ENCODE peak calls at places on chromosome 13, in six cellular contexts. Z, E, M, D, N and F are unnamed samples.

GRCh38 chr13:19085258-19085657 is 96.4 kb downstream of the TUBA3C start:
- DNase-seq in E (no peak), D (no peak), M (no peak), N (no peak), Z (no peak), F (no peak)

GRCh38 chr13:50715402-50716146 is 127.9 kb downstream of the DLEU7 start:
- DNase-seq in M (peak), E (no peak), Z (peak), D (no peak), N (no peak), F (peak)

GRCh38 chr13:73918691-73919090 is 215.5 kb downstream of the KLF12 start:
- DNase-seq in D (no peak), E (no peak), N (no peak), M (no peak), Z (no peak), F (no peak)

GRCh38 chr13:94641432-94641941 is 39.8 kb downstream of the GPR180 start:
- DNase-seq in D (no peak), N (peak), Z (no peak), E (no peak), M (no peak), F (no peak)

GRCh38 chr13:32666990-32667571 is 80.8 kb downstream of the PDS5B start:
- DNase-seq in N (no peak), E (no peak), M (no peak), Z (no peak), D (no peak), F (no peak)

GRCh38 chr13:52750713-52751112 is 11.1 kb upstream of the CNMD start:
- DNase-seq in Z (no peak), D (no peak), M (no peak), E (no peak), N (no peak), F (no peak)

GRCh38 chr13:44402902-44403719 is 29.5 kb downstream of the SERP2 start:
- DNase-seq in D (no peak), N (no peak), M (peak), Z (no peak), E (no peak), F (no peak)

GRCh38 chr13:79228972-79229371 is 177.1 kb downstream of the RBM26 start:
- DNase-seq in E (no peak), D (no peak), M (no peak), N (no peak), Z (no peak), F (no peak)

GRCh38 chr13:106163426-106163825 is 372.0 kb downstream of the EFNB2 start:
- DNase-seq in N (no peak), Z (no peak), M (no peak), E (no peak), D (no peak), F (no peak)

GRCh38 chr13:109773276-109773675 is 13.1 kb downstream of the IRS2 start:
- DNase-seq in M (no peak), Z (no peak), E (no peak), N (no peak), D (no peak), F (no peak)

GRCh38 chr13:72686766-72687165 is 40.7 kb downstream of the MZT1 start:
- DNase-seq in N (no peak), D (no peak), E (no peak), Z (no peak), M (no peak), F (no peak)

GRCh38 chr13:51844862-51845573 is at the start of gene TMEM272:
- DNase-seq in D (no peak), Z (no peak), M (peak), N (peak), E (peak), F (no peak)

GRCh38 chr13:100899720-100900316 is 225.2 kb upstream of the TMTC4 start:
- DNase-seq in Z (no peak), M (no peak), D (no peak), N (no peak), E (no peak), F (no peak)

GRCh38 chr13:52850396-52851152 is 2.1 kb upstream of the PCDH8 start:
- DNase-seq in N (peak), D (peak), E (peak), M (peak), Z (peak), F (peak)

GRCh38 chr13:98467263-98467985 is 109.5 kb downstream of the STK24 start:
- DNase-seq in Z (no peak), E (no peak), N (no peak), M (no peak), D (no peak), F (peak)

GRCh38 chr13:85074543-85075313 is 724.5 kb downstream of the SLITRK6 start:
- DNase-seq in E (no peak), M (no peak), Z (no peak), D (no peak), N (no peak), F (no peak)

GRCh38 chr13:42354246-42355117 is 82.5 kb downstream of the AKAP11 start:
- DNase-seq in D (no peak), E (no peak), N (peak), M (no peak), Z (no peak), F (no peak)

GRCh38 chr13:105497597-105497996 is 1037.9 kb downstream of the EFNB2 start:
- DNase-seq in M (no peak), D (no peak), Z (no peak), E (no peak), N (no peak), F (no peak)

GRCh38 chr13:101567841-101568240 is 115.4 kb downstream of the ITGBL1 start:
- DNase-seq in E (no peak), N (no peak), Z (no peak), D (no peak), M (no peak), F (no peak)

GRCh38 chr13:32022292-32022691 is 9.3 kb upstream of the FRY start:
- DNase-seq in M (no peak), N (no peak), E (peak), D (no peak), Z (no peak), F (peak)

GRCh38 chr13:20431080-20431479 is 94.6 kb downstream of the CRYL1 start:
- DNase-seq in D (no peak), Z (no peak), E (peak), M (no peak), N (no peak), F (no peak)

GRCh38 chr13:68522184-68522583 is 1292.0 kb upstream of the PCDH9 start:
- DNase-seq in Z (no peak), M (no peak), N (no peak), E (no peak), D (no peak), F (no peak)

GRCh38 chr13:80048802-80049201 is 292.1 kb downstream of the SPRY2 start:
- DNase-seq in Z (peak), M (peak), E (peak), N (peak), D (peak), F (peak)

GRCh38 chr13:95660981-95661581 is 15.9 kb upstream of the DNAJC3 start:
- DNase-seq in N (peak), D (no peak), M (no peak), E (no peak), Z (no peak), F (no peak)

GRCh38 chr13:111232191-111232590 is 88.3 kb upstream of the TEX29 start:
- DNase-seq in D (no peak), E (no peak), N (no peak), Z (no peak), M (no peak), F (no peak)
- TF ChIP-seq POLR2A in D (no peak), E (no peak), N (no peak), Z (no peak), M (no peak), F (no peak)

GRCh38 chr13:46679369-46680180 is 117.4 kb downstream of the ESD start:
- DNase-seq in N (peak), E (peak), Z (no peak), D (no peak), M (no peak), F (peak)
- H3K4me3 ChIP-seq in N (peak), E (peak), Z (no peak), D (no peak), M (no peak), F (peak)

GRCh38 chr13:41060723-41061074 is 610 bp upstream of the WBP4 start:
- DNase-seq in Z (peak), E (peak), M (peak), D (peak), N (no peak), F (peak)
- TF ChIP-seq POLR2A in Z (no peak), E (no peak), M (no peak), D (no peak), N (peak), F (no peak)

GRCh38 chr13:48403929-48404328 is 9.0 kb downstream of the LPAR6 start:
- DNase-seq in Z (no peak), M (no peak), N (no peak), E (no peak), D (no peak), F (no peak)
- H3K4me3 ChIP-seq in Z (no peak), M (no peak), N (no peak), E (no peak), D (no peak), F (no peak)